ENCODE peak calls at places on chromosomes 13 and 19, in four cellular contexts. Z is hippocampal formation; B is activated CD4-positive, alpha-beta T cell treated with anti-CD3 and anti-CD28 coated beads for 1 hour; K is left lung. Y is an unnamed sample.
A peak's percentile ranks its signal among the peaks of the same experiment; 100 is the strongest.

GRCh38 chr13:110000534-110001345 is 214.4 kb upstream of the IRS2 start:
- DNase-seq in Z (no peak), K (no peak), B (no peak), Y (no peak)

GRCh38 chr19:46416077-46416709 is 2.8 kb upstream of the CCDC8 start:
- DNase-seq in K (peak; percentile 91), B (no peak), Z (peak; percentile 77), Y (no peak)

GRCh38 chr13:62387642-62388041 is 972.0 kb upstream of the PCDH20 start:
- DNase-seq in K (no peak), B (no peak), Z (no peak), Y (no peak)

GRCh38 chr19:46601318-46602224 is at the start of gene CALM3:
- DNase-seq in K (no peak), B (no peak), Z (no peak), Y (no peak)

GRCh38 chr13:74443623-74444022 is 309.4 kb upstream of the KLF12 start:
- DNase-seq in Z (no peak), B (no peak), K (no peak), Y (no peak)

GRCh38 chr19:41887711-41888382 is 4.9 kb downstream of the ARHGEF1 start:
- DNase-seq in Z (peak; percentile 50), K (peak; percentile 87), B (peak; percentile 83), Y (peak; percentile 82)

GRCh38 chr13:94351292-94352000 is 128.0 kb downstream of the DCT start:
- DNase-seq in K (no peak), Z (no peak), B (no peak), Y (no peak)

GRCh38 chr19:30733826-30734550 is 361.8 kb downstream of the ZNF536 start:
- DNase-seq in K (no peak), Z (no peak), B (no peak), Y (no peak)

GRCh38 chr13:43664700-43665191 is 122.0 kb downstream of the ENOX1 start:
- DNase-seq in B (no peak), K (no peak), Z (no peak), Y (no peak)

GRCh38 chr13:51453959-51454703 is 1.3 kb upstream of the INTS6 start:
- DNase-seq in B (peak; percentile 28), K (peak; percentile 40), Z (no peak), Y (no peak)

GRCh38 chr19:38252935-38253691 is 3.1 kb downstream of the PPP1R14A start:
- DNase-seq in K (no peak), Z (peak; percentile 89), B (no peak), Y (no peak)

GRCh38 chr19:35299523-35300339 is 7.8 kb downstream of the MAG start:
- DNase-seq in Z (peak; percentile 77), B (no peak), K (no peak), Y (no peak)

GRCh38 chr19:47613165-47614146 is 4.5 kb downstream of the BICRA start:
- DNase-seq in B (no peak), K (no peak), Z (peak; percentile 20), Y (no peak)

GRCh38 chr13:103547914-103548313 is 481.7 kb upstream of the SLC10A2 start:
- DNase-seq in Z (no peak), K (no peak), B (no peak), Y (no peak)

GRCh38 chr19:56139847-56140582 is 1.1 kb upstream of the ZNF444 start:
- DNase-seq in B (no peak), K (no peak), Z (no peak), Y (no peak)

GRCh38 chr19:14078406-14078805 is 5.8 kb downstream of the MISP3 start:
- DNase-seq in Z (no peak), B (no peak), K (no peak), Y (no peak)

GRCh38 chr19:3533020-3533408 is 6.0 kb upstream of the TEKTIP1 start:
- DNase-seq in Z (no peak), K (no peak), B (no peak), Y (no peak)

GRCh38 chr13:90454002-90454636 is 893.4 kb upstream of the MIR17HG start:
- DNase-seq in K (no peak), B (no peak), Z (no peak), Y (no peak)

GRCh38 chr13:51760592-51760991 is 43.4 kb downstream of the DHRS12 start:
- DNase-seq in Z (peak; percentile 55), B (no peak), K (no peak), Y (no peak)

GRCh38 chr13:48400090-48400694 is 12.7 kb downstream of the LPAR6 start:
- DNase-seq in Z (no peak), B (no peak), K (no peak), Y (no peak)

GRCh38 chr13:89255844-89256406 is 1584.8 kb downstream of the SLITRK5 start:
- DNase-seq in K (no peak), Z (no peak), B (no peak), Y (no peak)

GRCh38 chr19:17866312-17867012 is 5.3 kb upstream of the SLC5A5 start:
- DNase-seq in Z (no peak), B (no peak), K (no peak), Y (no peak)

GRCh38 chr13:36712785-36713184 is 39.0 kb downstream of the SERTM1 start:
- DNase-seq in B (no peak), K (no peak), Z (no peak), Y (no peak)

GRCh38 chr13:44758595-44759221 is 182.6 kb upstream of the TSC22D1 start:
- DNase-seq in Z (no peak), K (no peak), B (no peak), Y (no peak)

GRCh38 chr19:6768236-6768785 is 1.1 kb upstream of the SH2D3A start:
- DNase-seq in B (no peak), K (no peak), Z (no peak), Y (no peak)

GRCh38 chr19:31258211-31259052 is 90.8 kb downstream of the TSHZ3 start:
- DNase-seq in K (peak; percentile 9), B (no peak), Z (no peak), Y (no peak)

GRCh38 chr13:110597041-110597689 is 18.2 kb upstream of the NAXD start:
- DNase-seq in Z (no peak), B (no peak), K (no peak), Y (no peak)

GRCh38 chr19:7554990-7555864 is 19.7 kb downstream of the PNPLA6 start:
- DNase-seq in K (no peak), B (no peak), Z (no peak), Y (no peak)

GRCh38 chr13:77595166-77595810 is 59.8 kb downstream of the SCEL start:
- DNase-seq in B (no peak), K (no peak), Z (no peak), Y (no peak)

GRCh38 chr19:35154535-35155406 is at the start of gene FXYD5:
- DNase-seq in K (peak; percentile 83), B (peak; percentile 78), Z (no peak), Y (peak; percentile 58)

GRCh38 chr19:7916137-7916907 is 1.7 kb downstream of the TGFBR3L start:
- DNase-seq in Z (no peak), K (no peak), B (no peak), Y (peak; percentile 40)

GRCh38 chr19:14768001-14768400 is 10.4 kb downstream of the ADGRE2 start:
- DNase-seq in B (no peak), Z (no peak), K (no peak), Y (no peak)

GRCh38 chr13:34161829-34162544 is 344.0 kb downstream of the RFC3 start:
- DNase-seq in B (no peak), Z (no peak), K (no peak), Y (no peak)

GRCh38 chr13:80399340-80400163 is 58.6 kb upstream of the SPRY2 start:
- DNase-seq in B (no peak), Z (no peak), K (peak; percentile 57), Y (no peak)

GRCh38 chr13:102707465-102707864 is 12.6 kb upstream of the METTL21C start:
- DNase-seq in B (no peak), K (no peak), Z (no peak), Y (no peak)